ENCODE peak calls at places on chromosomes 7 and 10, in seven cellular contexts. H is astrocyte of the spinal cord, T is kidney epithelial cell, C is fibroblast of pulmonary artery, L is stomach, G is Panc1, F is cardiac fibroblast. Q is an unnamed sample.
A peak's percentile ranks its signal among the peaks of the same experiment; 100 is the strongest.

GRCh38 chr10:68489919-68490318 is 18.1 kb upstream of the DNA2 start:
- DNase-seq in L (no peak), C (no peak), T (no peak), G (no peak), H (no peak), F (no peak), Q (no peak)

GRCh38 chr7:32253245-32253644 is 183.0 kb upstream of the PDE1C start:
- DNase-seq in L (no peak), H (no peak), G (no peak), C (no peak), T (no peak), F (no peak), Q (no peak)

GRCh38 chr10:13990392-13990805 is 340.3 kb downstream of the FRMD4A start:
- DNase-seq in G (no peak), H (no peak), C (peak; percentile 61), F (peak; percentile 49), T (no peak), L (no peak), Q (peak; percentile 70)

GRCh38 chr10:132511092-132511491 is 26.5 kb upstream of the INPP5A start:
- DNase-seq in C (no peak), H (no peak), F (no peak), G (no peak), T (no peak), L (no peak), Q (no peak)

GRCh38 chr7:79523426-79523825 is 70.0 kb upstream of the MAGI2 start:
- DNase-seq in C (peak; percentile 35), H (peak; percentile 15), G (no peak), L (no peak), T (no peak), F (peak; percentile 72), Q (peak; percentile 40)

GRCh38 chr10:1168763-1169162 is 112.6 kb downstream of the WDR37 start:
- DNase-seq in C (no peak), L (no peak), H (no peak), T (no peak), F (no peak), G (no peak), Q (no peak)

GRCh38 chr10:51542863-51543262 is 156.5 kb downstream of the CSTF2T start:
- DNase-seq in T (no peak), G (no peak), F (no peak), H (no peak), C (no peak), L (no peak), Q (no peak)

GRCh38 chr10:90136731-90137316 is 435.4 kb downstream of the KIF20B start:
- DNase-seq in C (peak; percentile 31), T (no peak), F (peak; percentile 39), H (peak; percentile 48), G (no peak), L (no peak), Q (peak; percentile 35)

GRCh38 chr7:6422926-6423632 is 24.7 kb downstream of the DAGLB start:
- DNase-seq in F (no peak), H (no peak), L (peak; percentile 41), G (no peak), T (no peak), C (no peak), Q (no peak)

GRCh38 chr7:107622429-107622828 is 38.2 kb upstream of the SLC26A4 start:
- DNase-seq in F (peak; percentile 85), L (no peak), H (peak; percentile 39), C (peak; percentile 88), G (no peak), T (peak; percentile 45), Q (peak; percentile 45)

GRCh38 chr7:38025815-38026214 is 105.4 kb downstream of the EPDR1 start:
- DNase-seq in C (no peak), G (no peak), H (peak; percentile 22), T (no peak), L (no peak), F (peak; percentile 4), Q (no peak)

GRCh38 chr10:69517271-69517848 is 55.9 kb downstream of the NEUROG3 start:
- DNase-seq in C (no peak), F (no peak), T (no peak), G (no peak), H (no peak), L (no peak), Q (no peak)

GRCh38 chr10:61110936-61111335 is 167.0 kb upstream of the RHOBTB1 start:
- DNase-seq in L (no peak), C (no peak), H (no peak), T (no peak), F (no peak), G (no peak), Q (no peak)

GRCh38 chr7:139451638-139452037 is 31.8 kb downstream of the KLRG2 start:
- DNase-seq in L (no peak), T (no peak), G (no peak), C (peak; percentile 38), H (peak; percentile 28), F (peak; percentile 67), Q (peak; percentile 52)

GRCh38 chr7:139450851-139451250 is 32.6 kb downstream of the KLRG2 start:
- DNase-seq in L (no peak), T (no peak), C (no peak), H (no peak), F (no peak), G (no peak), Q (no peak)

GRCh38 chr7:139453673-139454321 is 29.7 kb downstream of the KLRG2 start:
- DNase-seq in H (no peak), T (no peak), G (no peak), F (no peak), C (no peak), L (no peak), Q (peak; percentile 17)

GRCh38 chr7:139455789-139456188 is 27.7 kb downstream of the KLRG2 start:
- DNase-seq in F (no peak), C (no peak), L (no peak), T (no peak), G (no peak), H (no peak), Q (no peak)

DNA sequence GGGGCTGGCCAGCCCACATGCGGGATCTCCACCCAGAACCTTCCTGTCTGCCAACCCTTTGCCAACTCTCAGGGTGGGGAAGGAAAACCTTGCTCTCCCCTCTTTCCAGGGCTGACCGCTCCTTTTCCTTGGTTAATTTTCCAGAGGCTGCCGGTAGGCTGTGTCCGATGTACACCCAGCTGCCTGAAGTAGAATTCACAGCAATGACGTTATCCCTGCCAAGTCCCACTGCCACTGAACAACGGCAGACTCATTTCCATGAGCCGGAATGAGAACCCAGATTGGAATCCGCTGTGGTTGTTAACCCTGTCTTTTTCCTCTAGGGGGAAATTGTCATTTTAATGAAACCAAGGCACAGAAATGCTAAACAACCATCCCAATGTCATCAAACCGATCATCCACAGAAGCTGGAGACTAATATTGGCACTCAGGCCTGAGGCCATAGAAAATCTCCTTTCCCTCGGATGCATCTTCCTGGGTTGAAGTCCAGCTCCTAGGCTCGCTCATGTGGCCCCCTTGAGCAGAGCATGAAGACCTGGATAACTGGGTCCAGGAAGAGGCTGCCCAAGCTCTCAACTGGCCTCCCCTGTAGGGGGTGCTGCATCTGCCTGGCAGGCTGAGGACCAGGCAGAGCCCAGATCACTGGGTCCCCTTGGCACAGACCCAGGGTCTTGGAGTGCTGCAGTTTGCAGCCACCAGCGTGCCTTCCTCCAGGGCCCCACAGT is 30.4 kb downstream of the KLRG2 start:
- DNase-seq in H (peak; percentile 61), C (peak; percentile 52), F (peak; percentile 75), G (no peak), L (no peak), T (no peak), Q (peak; percentile 67)
- TF ChIP-seq CTCF in H (no peak), C (no peak), F (peak; percentile 1), G (no peak), L (no peak), T (no peak), Q (peak; percentile 23)

DNA sequence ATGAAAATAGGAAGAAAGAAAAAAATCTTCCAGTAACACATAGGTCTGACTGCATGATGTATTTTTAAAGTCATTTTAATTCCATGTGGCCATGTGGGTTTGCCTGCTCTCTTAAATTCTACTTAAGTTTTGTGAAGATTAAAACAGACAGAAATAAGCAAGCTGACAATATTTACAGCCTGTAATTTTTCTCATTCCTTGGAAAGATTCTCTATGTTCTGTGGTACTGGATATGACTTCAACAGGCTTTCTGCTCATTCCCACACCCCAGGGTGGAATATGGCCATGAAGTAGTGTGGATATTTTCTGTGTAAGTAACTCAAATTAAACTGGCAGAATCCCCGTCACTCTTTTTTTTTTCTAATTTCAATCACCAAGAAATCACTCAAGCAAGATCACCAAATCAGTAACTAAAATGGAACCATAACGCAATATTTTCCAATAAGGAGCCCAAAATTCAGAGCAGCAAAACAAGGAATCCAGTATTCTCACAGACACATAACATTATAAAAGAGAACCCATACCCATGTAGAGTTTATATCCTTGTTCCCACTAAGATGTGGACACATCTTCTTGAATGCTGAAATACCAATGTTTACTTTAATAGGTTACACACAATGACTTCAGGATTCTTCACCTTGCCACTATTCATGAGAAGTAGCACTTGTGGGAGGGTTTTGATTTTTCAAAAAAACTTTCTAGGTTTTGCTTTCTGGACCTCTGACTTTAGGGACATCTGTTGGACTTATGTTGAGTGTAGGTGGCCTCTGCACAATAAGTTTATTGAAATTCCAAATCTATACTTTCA is 5.7 kb downstream of the HOXA5 start:
- DNase-seq in C (no peak), H (peak; percentile 64), F (no peak), G (no peak), L (no peak), T (no peak), Q (no peak)
- H3K4me3 ChIP-seq in C (no peak overlapping the region), H (peak overlapping the region; percentile 65), F (no peak overlapping the region), G (no peak overlapping the region), L (no peak overlapping the region), T (no peak overlapping the region), Q (no peak overlapping the region)

GRCh38 chr10:74738052-74738451 is 88.3 kb upstream of the KAT6B start:
- DNase-seq in H (no peak), F (peak; percentile 23), T (no peak), G (no peak), L (no peak), C (peak; percentile 12), Q (no peak)

GRCh38 chr10:74743401-74743800 is 83.0 kb upstream of the KAT6B start:
- DNase-seq in C (no peak), L (no peak), F (no peak), T (no peak), H (no peak), G (no peak), Q (no peak)

GRCh38 chr10:74736029-74736428 is 90.4 kb upstream of the KAT6B start:
- DNase-seq in T (no peak), H (no peak), G (no peak), F (no peak), C (no peak), L (no peak), Q (no peak)

GRCh38 chr10:74738543-74738942 is 87.9 kb upstream of the KAT6B start:
- DNase-seq in C (peak; percentile 9), F (no peak), T (no peak), L (no peak), G (no peak), H (no peak), Q (no peak)

GRCh38 chr10:74738985-74739567 is 87.3 kb upstream of the KAT6B start:
- DNase-seq in T (no peak), G (no peak), H (peak; percentile 15), C (peak; percentile 42), L (no peak), F (peak; percentile 45), Q (peak; percentile 22)
- TF ChIP-seq CTCF in T (peak; percentile 9), G (no peak), H (peak; percentile 30), C (peak; percentile 48), L (no peak), F (peak; percentile 45), Q (peak; percentile 48)

DNA sequence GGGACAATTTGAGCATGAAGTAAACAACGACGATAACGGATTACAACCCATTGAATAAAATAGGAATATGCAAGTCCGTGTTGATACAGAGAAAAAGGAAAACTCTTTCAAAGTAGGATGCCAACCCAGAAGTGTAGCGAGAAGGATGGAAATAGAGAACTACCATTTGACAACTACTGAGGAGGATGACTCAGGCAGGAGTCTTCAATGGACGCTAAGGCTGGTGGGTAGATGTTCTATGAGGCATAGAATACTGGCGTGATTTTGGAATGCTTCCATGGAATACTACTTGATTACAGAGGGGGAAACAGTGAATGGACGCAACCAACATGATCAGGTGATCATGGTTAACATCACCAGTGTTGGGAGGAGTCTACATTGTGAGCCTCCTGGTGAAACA is 828 bp upstream of the CFAP70 start:
- DNase-seq in C (no peak), F (peak; percentile 5), H (no peak), L (no peak), T (no peak), G (no peak), Q (no peak)
- H3K4me3 ChIP-seq in C (no peak overlapping the region), F (no peak overlapping the region), H (no peak overlapping the region), L (no peak overlapping the region), T (no peak overlapping the region), G (peak overlapping the region; percentile 83), Q (no peak overlapping the region)